ENCODE peak calls at places on chromosomes 4 and X, in five cellular contexts. L, J, E, W and C are unnamed samples.

GRCh38 chr4:6732441-6733357 is 16.7 kb downstream of the BLOC1S4 start:
- DNase-seq in L (peak; percentile 91), J (no peak), W (no peak), E (peak; percentile 97), C (no peak)

GRCh38 chr4:82613111-82613510 is 51.3 kb upstream of the TMEM150C start:
- DNase-seq in E (no peak), L (no peak), J (no peak), W (no peak), C (no peak)

GRCh38 chr4:10117424-10118354 is 1.1 kb upstream of the WDR1 start:
- DNase-seq in E (peak; percentile 39), J (peak; percentile 68), W (peak; percentile 65), L (peak; percentile 66), C (no peak)

GRCh38 chrX:9825129-9825865 is 39.1 kb downstream of the SHROOM2 start:
- DNase-seq in J (no peak), E (no peak), W (no peak), L (no peak), C (no peak)

GRCh38 chr4:68359508-68359907 is 9.6 kb upstream of the YTHDC1 start:
- DNase-seq in J (no peak), E (peak; percentile 17), W (no peak), L (no peak), C (no peak)

GRCh38 chr4:65287071-65287470 is 383.2 kb downstream of the EPHA5 start:
- DNase-seq in W (no peak), E (no peak), L (no peak), J (no peak), C (no peak)

GRCh38 chr4:161546902-161547301 is 616.9 kb downstream of the FSTL5 start:
- DNase-seq in J (no peak), E (no peak), W (no peak), L (no peak), C (no peak)

GRCh38 chrX:152600853-152601635 is 36.7 kb upstream of the GABRQ start:
- DNase-seq in J (no peak), E (no peak), W (no peak), L (no peak), C (no peak)

GRCh38 chr4:141676087-141676486 is 39.7 kb downstream of the IL15 start:
- DNase-seq in W (no peak), L (no peak), E (no peak), J (no peak), C (no peak)

GRCh38 chr4:142953171-142953570 is 107.1 kb upstream of the INPP4B start:
- DNase-seq in L (no peak), E (no peak), W (no peak), J (no peak), C (no peak)

GRCh38 chr4:3324093-3324815 is 31.4 kb downstream of the RGS12 start:
- DNase-seq in W (no peak), L (peak; percentile 31), J (peak; percentile 19), E (no peak), C (no peak)

GRCh38 chrX:122441451-122441850 is 742.6 kb upstream of the GRIA3 start:
- DNase-seq in W (no peak), J (no peak), L (no peak), E (no peak), C (no peak)

GRCh38 chr4:35500812-35501211 is 743.5 kb downstream of the ARAP2 start:
- DNase-seq in J (no peak), W (no peak), L (no peak), E (no peak), C (no peak)

GRCh38 chrX:31540313-31540712 is 468.5 kb upstream of the FTHL17 start:
- DNase-seq in J (no peak), L (no peak), W (no peak), E (no peak), C (no peak)

GRCh38 chr4:5788144-5788543 is 77.1 kb downstream of the EVC start:
- DNase-seq in E (no peak), W (no peak), L (no peak), J (no peak), C (no peak)

GRCh38 chrX:10702031-10702430 is 81.6 kb upstream of the MID1 start:
- DNase-seq in L (no peak), W (no peak), J (no peak), E (no peak), C (no peak)

GRCh38 chr4:152382057-152382785 is 153.7 kb downstream of the FBXW7 start:
- DNase-seq in L (no peak), J (no peak), W (no peak), E (peak; percentile 26), C (no peak)

GRCh38 chrX:13570245-13570573 is 808 bp downstream of the EGFL6 start:
- DNase-seq in J (no peak), W (no peak), L (no peak), E (no peak), C (no peak)

GRCh38 chr4:17447675-17448298 is 64.1 kb downstream of the QDPR start:
- DNase-seq in E (peak; percentile 86), W (peak; percentile 25), J (no peak), L (no peak), C (no peak)

GRCh38 chr4:64144994-64145393 is 264.3 kb downstream of the TECRL start:
- DNase-seq in W (no peak), L (no peak), E (no peak), J (no peak), C (no peak)

GRCh38 chr4:37453004-37453360 is 208.4 kb downstream of the NWD2 start:
- DNase-seq in W (peak; percentile 21), L (no peak), J (no peak), E (peak; percentile 70), C (peak; percentile 13)

GRCh38 chr4:31984872-31985271 is 1264.7 kb downstream of the PCDH7 start:
- DNase-seq in E (no peak), L (no peak), J (no peak), W (no peak), C (no peak)

GRCh38 chr4:25993564-25994185 is 79.7 kb downstream of the SMIM20 start:
- DNase-seq in J (no peak), W (no peak), E (peak; percentile 41), L (no peak), C (no peak)

GRCh38 chr4:100816646-100817045 is 298.8 kb upstream of the EMCN start:
- DNase-seq in W (no peak), J (no peak), E (no peak), L (no peak), C (no peak)

GRCh38 chrX:6226053-6226645 is 2.5 kb downstream of the NLGN4X start:
- DNase-seq in J (peak; percentile 33), W (no peak), L (no peak), E (no peak), C (no peak)
- H3K4me3 ChIP-seq in J (peak overlapping the region; percentile 40), W (no peak overlapping the region), L (peak overlapping the region; percentile 9), E (no peak overlapping the region), C (no peak overlapping the region)

DNA sequence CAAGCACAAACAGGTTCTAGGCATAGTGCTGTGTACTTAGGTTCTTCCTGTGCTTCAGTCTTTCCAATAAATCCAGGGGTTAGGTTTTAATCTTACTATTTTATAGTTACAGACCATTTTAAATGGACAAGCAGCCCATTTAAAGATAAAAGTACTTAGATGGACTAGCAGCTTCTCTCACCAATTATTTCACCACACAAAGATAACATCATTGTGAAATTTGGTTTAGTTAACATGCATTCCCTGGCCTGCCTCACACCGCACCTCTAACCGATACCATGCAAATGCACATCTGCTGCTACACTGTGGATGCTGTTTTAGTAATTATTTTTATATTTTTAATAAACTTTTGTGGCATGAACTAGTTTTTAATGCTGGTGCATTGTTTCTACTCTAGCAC is 252.6 kb downstream of the RAPGEF2 start:
- DNase-seq in J (no peak), L (no peak), E (no peak), W (no peak), C (no peak)
- H3K36me3 ChIP-seq in J (no peaks in the 10 kb centered on the region), L (peaks cover 7% of the 10 kb centered on the region), E (peaks cover 29% of the 10 kb centered on the region), W (peaks cover 5% of the 10 kb centered on the region), C (peaks cover 10% of the 10 kb centered on the region)

GRCh38 chr4:54090404-54090803 is 9.6 kb upstream of the GSX2 start:
- DNase-seq in L (no peak), E (no peak), J (no peak), W (no peak), C (no peak)

GRCh38 chr4:54090804-54091623 is 8.9 kb upstream of the GSX2 start:
- DNase-seq in W (no peak), E (peak; percentile 80), L (peak; percentile 62), J (no peak), C (peak; percentile 25)

GRCh38 chr4:54092405-54092759 is 7.6 kb upstream of the GSX2 start:
- DNase-seq in J (no peak), L (no peak), W (no peak), E (no peak), C (no peak)

GRCh38 chr4:54091637-54092404 is 8.1 kb upstream of the GSX2 start:
- DNase-seq in E (peak; percentile 85), J (peak; percentile 77), W (peak; percentile 77), L (peak; percentile 89), C (peak; percentile 65)

GRCh38 chr4:54089875-54090274 is 10.1 kb upstream of the GSX2 start:
- DNase-seq in W (no peak), J (no peak), L (no peak), E (no peak), C (no peak)
- H3K4me1 ChIP-seq in W (no peaks in the 10 kb centered on the region), J (peaks cover 5% of the 10 kb centered on the region), L (no peaks in the 10 kb centered on the region), E (peaks cover 18% of the 10 kb centered on the region), C (peaks cover 14% of the 10 kb centered on the region)

GRCh38 chr4:123674752-123675151 is 278.2 kb downstream of the SPRY1 start:
- DNase-seq in L (no peak), E (no peak), W (no peak), J (no peak), C (no peak)
- H3K4me3 ChIP-seq in L (no peak overlapping the region), E (no peak overlapping the region), W (no peak overlapping the region), J (no peak overlapping the region), C (no peak overlapping the region)

DNA sequence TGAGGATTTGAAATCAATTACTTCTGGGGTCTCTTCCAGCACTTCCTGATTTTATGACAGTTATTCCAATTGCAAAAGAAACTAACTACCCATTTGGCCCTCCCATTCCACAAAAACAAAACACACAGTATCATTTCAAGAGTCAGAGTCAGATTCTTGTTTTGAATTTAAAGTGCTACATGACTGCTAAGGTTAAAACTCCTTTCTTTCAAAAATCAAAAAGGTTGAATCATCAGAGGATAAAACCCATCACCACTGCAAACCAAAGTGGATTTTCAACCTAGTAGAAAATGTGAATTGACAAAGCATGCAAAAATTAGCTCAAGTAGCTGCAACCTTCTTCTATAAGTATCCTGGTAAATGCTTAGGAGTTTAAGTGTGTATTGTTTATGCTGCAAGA is 67.4 kb downstream of the DHX15 start:
- DNase-seq in W (no peak), J (no peak), L (no peak), E (no peak), C (no peak)
- H3K36me3 ChIP-seq in W (peaks cover 6% of the 10 kb centered on the region), J (no peaks in the 10 kb centered on the region), L (no peaks in the 10 kb centered on the region), E (no peaks in the 10 kb centered on the region), C (no peaks in the 10 kb centered on the region)

GRCh38 chr4:98780926-98781325 is 122.5 kb upstream of the TSPAN5 start:
- DNase-seq in E (no peak), W (no peak), J (no peak), L (no peak), C (no peak)
- H3K4me1 ChIP-seq in E (no peaks in the 10 kb centered on the region), W (no peaks in the 10 kb centered on the region), J (peaks cover 5% of the 10 kb centered on the region), L (no peaks in the 10 kb centered on the region), C (no peaks in the 10 kb centered on the region)